ENCODE peak calls at places on chromosomes 12 and 14, in seven cellular contexts. I, E, N, L, W, R and A are unnamed samples.

GRCh38 chr14:30908826-30909225 is 34.5 kb downstream of the COCH start:
- DNase-seq in N (no peak), I (no peak), R (no peak), E (no peak), L (no peak), W (no peak), A (no peak)

GRCh38 chr12:98955284-98955683 is 310.2 kb downstream of the APAF1 start:
- DNase-seq in I (no peak), L (no peak), N (no peak), E (no peak), W (peak), R (no peak), A (peak)

GRCh38 chr14:100871234-100872186 is 32.0 kb downstream of the RTL1 start:
- DNase-seq in R (no peak), L (no peak), W (no peak), E (no peak), N (peak), I (peak), A (peak)

GRCh38 chr12:52074656-52075408 is 4.7 kb upstream of the SMIM41 start:
- DNase-seq in L (no peak), I (no peak), N (no peak), W (no peak), R (no peak), E (no peak), A (no peak)

GRCh38 chr14:68784298-68784910 is 8.5 kb downstream of the ZFP36L1 start:
- DNase-seq in E (peak), I (no peak), R (no peak), N (no peak), L (no peak), W (no peak), A (peak)

GRCh38 chr12:91098942-91099341 is 12.4 kb downstream of the LUM start:
- DNase-seq in R (peak), E (no peak), W (no peak), L (no peak), I (peak), N (peak), A (peak)

GRCh38 chr14:25431211-25432076 is 381.5 kb upstream of the STXBP6 start:
- DNase-seq in N (no peak), E (peak), L (no peak), R (no peak), I (no peak), W (peak), A (no peak)

GRCh38 chr12:27434673-27435565 is 11.6 kb upstream of the SMCO2 start:
- DNase-seq in L (no peak), N (peak), W (peak), R (no peak), I (no peak), E (no peak), A (peak)

GRCh38 chr12:51591020-51591901 is at the start of gene SCN8A:
- DNase-seq in I (peak), L (no peak), R (no peak), W (peak), N (peak), E (peak), A (peak)

GRCh38 chr14:98269533-98269932 is 1002.5 kb downstream of the BCL11B start:
- DNase-seq in R (no peak), N (no peak), I (no peak), W (no peak), L (no peak), E (no peak), A (no peak)

GRCh38 chr12:118145798-118146156 is 9.9 kb downstream of the PEBP1 start:
- DNase-seq in I (no peak), W (no peak), N (no peak), L (no peak), E (no peak), R (no peak), A (no peak)

GRCh38 chr14:104573930-104574329 is 5.6 kb upstream of the C14orf180 start:
- DNase-seq in L (no peak), N (no peak), I (no peak), W (no peak), R (no peak), E (no peak), A (no peak)

GRCh38 chr12:121128908-121129704 is 3.6 kb upstream of the P2RX7 start:
- DNase-seq in R (peak), N (peak), I (no peak), E (peak), L (peak), W (peak), A (peak)

GRCh38 chr14:50319293-50319692 is 7.2 kb downstream of the DMAC2L start:
- DNase-seq in I (no peak), W (no peak), N (peak), L (no peak), R (no peak), E (no peak), A (peak)

GRCh38 chr12:16345105-16345504 is 2.3 kb upstream of the MGST1 start:
- DNase-seq in W (no peak), R (no peak), N (no peak), I (no peak), E (no peak), L (no peak), A (no peak)

GRCh38 chr14:104290756-104291122 is 152.4 kb downstream of the KIF26A start:
- DNase-seq in N (no peak), R (no peak), W (no peak), L (no peak), I (no peak), E (peak), A (no peak)

GRCh38 chr12:26878661-26879119 is 45.7 kb upstream of the ITPR2 start:
- DNase-seq in I (peak), R (peak), L (no peak), N (no peak), W (peak), E (peak), A (no peak)

GRCh38 chr12:90229771-90230170 is 521.1 kb upstream of the ATP2B1 start:
- DNase-seq in L (no peak), I (no peak), E (no peak), R (no peak), N (no peak), W (no peak), A (peak)

GRCh38 chr12:117080707-117081141 is 18.5 kb downstream of the TESC start:
- DNase-seq in L (no peak), N (no peak), I (no peak), R (no peak), W (no peak), E (no peak), A (no peak)

GRCh38 chr12:56933826-56934625 is at the start of gene SDR9C7:
- DNase-seq in W (no peak), I (no peak), E (no peak), R (no peak), N (no peak), L (no peak), A (no peak)

GRCh38 chr12:77940566-77940965 is 109.9 kb downstream of the NAV3 start:
- DNase-seq in N (peak), I (peak), E (no peak), W (no peak), R (no peak), L (no peak), A (peak)

GRCh38 chr12:65637774-65638173 is 186.5 kb upstream of the HMGA2 start:
- DNase-seq in W (no peak), L (no peak), I (no peak), N (peak), R (no peak), E (no peak), A (no peak)

GRCh38 chr12:115308918-115309317 is 624.9 kb upstream of the TBX3 start:
- DNase-seq in N (no peak), W (no peak), R (no peak), I (no peak), L (no peak), E (no peak), A (no peak)

GRCh38 chr12:124289634-124290600 is 5.0 kb upstream of the RFLNA start:
- DNase-seq in R (no peak), N (peak), I (no peak), W (no peak), L (no peak), E (no peak), A (peak)

GRCh38 chr12:41345071-41345470 is 157.0 kb downstream of the PDZRN4 start:
- DNase-seq in I (no peak), W (no peak), N (no peak), E (no peak), L (no peak), R (no peak), A (no peak)

GRCh38 chr12:95548539-95549391 is 2.5 kb downstream of the USP44 start:
- DNase-seq in N (peak), E (peak), I (no peak), L (peak), W (peak), R (no peak), A (peak)

GRCh38 chr14:86391085-86391484 is 861.1 kb downstream of the FLRT2 start:
- DNase-seq in I (no peak), R (no peak), E (no peak), L (no peak), W (no peak), N (no peak), A (no peak)

GRCh38 chr12:6904280-6905276 is at the start of gene LRRC23:
- DNase-seq in N (peak), E (peak), L (peak), W (peak), R (peak), I (peak), A (peak)

GRCh38 chr14:33736299-33736698 is 214.6 kb downstream of the EGLN3 start:
- DNase-seq in N (no peak), L (no peak), W (no peak), E (no peak), R (no peak), I (no peak), A (no peak)

GRCh38 chr12:124518051-124518932 is 49.1 kb downstream of the NCOR2 start:
- DNase-seq in R (peak), L (no peak), I (peak), N (peak), W (no peak), E (peak), A (peak)

GRCh38 chr12:94535614-94535932 is 75.9 kb upstream of the CEP83 start:
- DNase-seq in E (no peak), W (no peak), N (no peak), L (no peak), I (no peak), R (no peak), A (no peak)

GRCh38 chr14:96252323-96253052 is 3.5 kb upstream of the BDKRB1 start:
- DNase-seq in L (no peak), E (no peak), I (no peak), W (no peak), N (no peak), R (no peak), A (no peak)

GRCh38 chr14:68020999-68021663 is 201.6 kb downstream of the RAD51B start:
- DNase-seq in E (no peak), L (no peak), I (no peak), N (no peak), W (no peak), R (no peak), A (no peak)

GRCh38 chr12:102781117-102781516 is 135.9 kb downstream of the PAH start:
- DNase-seq in N (no peak), W (no peak), E (peak), I (no peak), L (no peak), R (peak), A (no peak)

GRCh38 chr12:1936406-1937320 is 18.2 kb upstream of the CACNA2D4 start:
- DNase-seq in W (no peak), N (no peak), I (peak), L (no peak), E (peak), R (peak), A (peak)

GRCh38 chr14:91293281-91293680 is 48.8 kb upstream of the GPR68 start:
- DNase-seq in L (no peak), I (no peak), E (no peak), N (no peak), W (no peak), R (no peak), A (no peak)

GRCh38 chr12:51185171-51185717 is 12.3 kb upstream of the TFCP2 start:
- DNase-seq in W (no peak), I (no peak), E (no peak), N (no peak), L (no peak), R (no peak), A (no peak)

GRCh38 chr14:55802986-55803431 is 223.0 kb downstream of the KTN1 start:
- DNase-seq in I (no peak), N (peak), R (no peak), W (no peak), E (no peak), L (no peak), A (peak)

GRCh38 chr14:40727107-40727506 is 879.6 kb upstream of the LRFN5 start:
- DNase-seq in N (no peak), I (no peak), W (no peak), L (no peak), E (no peak), R (no peak), A (no peak)